ENCODE peak calls at places on chromosome 6, in ten cellular contexts. Y is H9, N is WERI-Rb-1, Q is HFF-Myc, I is Calu3, O is tibial artery, M is sigmoid colon, G is IMR-90, W is cardiac muscle cell, E is GM13976. H is an unnamed sample.

GRCh38 chr6:35327349-35328027 is 14.9 kb upstream of the PPARD start:
- DNase-seq in Y (peak), N (peak), Q (no peak), I (peak), O (no peak), M (no peak), G (peak), W (peak), E (peak), H (peak)

GRCh38 chr6:170286934-170287265 is 4.0 kb downstream of the DLL1 start:
- DNase-seq in Y (no peak), N (no peak), Q (no peak), I (no peak), O (no peak), M (no peak), G (no peak), W (no peak), E (no peak), H (no peak)

GRCh38 chr6:163994566-163994965 is 580.0 kb downstream of the QKI start:
- DNase-seq in Y (no peak), N (peak), Q (no peak), I (no peak), O (no peak), M (no peak), G (no peak), W (no peak), E (no peak), H (no peak)

GRCh38 chr6:138966870-138967269 is 21.2 kb downstream of the REPS1 start:
- DNase-seq in Y (no peak), N (no peak), Q (no peak), I (no peak), O (no peak), M (no peak), G (no peak), W (no peak), E (no peak), H (no peak)

GRCh38 chr6:158879180-158879579 is 60.0 kb upstream of the EZR start:
- DNase-seq in Y (peak), N (no peak), Q (no peak), I (no peak), O (no peak), M (no peak), G (no peak), W (no peak), E (no peak), H (no peak)

GRCh38 chr6:155187096-155187495 is 76.7 kb upstream of the CLDN20 start:
- DNase-seq in Y (no peak), N (no peak), Q (no peak), I (no peak), O (no peak), M (no peak), G (no peak), W (no peak), E (peak), H (no peak)

GRCh38 chr6:134352786-134353480 is 35.0 kb upstream of the SGK1 start:
- DNase-seq in Y (no peak), N (no peak), Q (no peak), I (no peak), O (no peak), M (no peak), G (peak), W (no peak), E (no peak), H (no peak)

GRCh38 chr6:17640477-17640917 is 40.4 kb downstream of the FAM8A1 start:
- DNase-seq in Y (no peak), N (no peak), Q (no peak), I (no peak), O (no peak), M (no peak), G (peak), W (no peak), E (no peak), H (no peak)

GRCh38 chr6:66533921-66534404 is 826.9 kb upstream of the EYS start:
- DNase-seq in Y (no peak), N (no peak), Q (no peak), I (no peak), O (no peak), M (no peak), G (no peak), W (no peak), E (no peak), H (no peak)

GRCh38 chr6:48249071-48249470 is 138.1 kb upstream of the PTCHD4 start:
- DNase-seq in Y (no peak), N (no peak), Q (no peak), I (no peak), O (no peak), M (no peak), G (no peak), W (no peak), E (no peak), H (no peak)

GRCh38 chr6:43976706-43977403 is 150.4 kb downstream of the MRPL14 start:
- DNase-seq in Y (no peak), N (no peak), Q (no peak), I (no peak), O (no peak), M (no peak), G (peak), W (no peak), E (no peak), H (no peak)

GRCh38 chr6:43979525-43979924 is 147.7 kb downstream of the MRPL14 start:
- DNase-seq in Y (no peak), N (peak), Q (no peak), I (no peak), O (no peak), M (no peak), G (no peak), W (no peak), E (no peak), H (no peak)

GRCh38 chr6:43980004-43980795 is 147.1 kb downstream of the MRPL14 start:
- DNase-seq in Y (peak), N (peak), Q (no peak), I (no peak), O (peak), M (peak), G (no peak), W (no peak), E (no peak), H (no peak)

GRCh38 chr6:43978473-43979360 is 148.5 kb downstream of the MRPL14 start:
- DNase-seq in Y (peak), N (peak), Q (no peak), I (no peak), O (peak), M (no peak), G (peak), W (no peak), E (no peak), H (no peak)

DNA sequence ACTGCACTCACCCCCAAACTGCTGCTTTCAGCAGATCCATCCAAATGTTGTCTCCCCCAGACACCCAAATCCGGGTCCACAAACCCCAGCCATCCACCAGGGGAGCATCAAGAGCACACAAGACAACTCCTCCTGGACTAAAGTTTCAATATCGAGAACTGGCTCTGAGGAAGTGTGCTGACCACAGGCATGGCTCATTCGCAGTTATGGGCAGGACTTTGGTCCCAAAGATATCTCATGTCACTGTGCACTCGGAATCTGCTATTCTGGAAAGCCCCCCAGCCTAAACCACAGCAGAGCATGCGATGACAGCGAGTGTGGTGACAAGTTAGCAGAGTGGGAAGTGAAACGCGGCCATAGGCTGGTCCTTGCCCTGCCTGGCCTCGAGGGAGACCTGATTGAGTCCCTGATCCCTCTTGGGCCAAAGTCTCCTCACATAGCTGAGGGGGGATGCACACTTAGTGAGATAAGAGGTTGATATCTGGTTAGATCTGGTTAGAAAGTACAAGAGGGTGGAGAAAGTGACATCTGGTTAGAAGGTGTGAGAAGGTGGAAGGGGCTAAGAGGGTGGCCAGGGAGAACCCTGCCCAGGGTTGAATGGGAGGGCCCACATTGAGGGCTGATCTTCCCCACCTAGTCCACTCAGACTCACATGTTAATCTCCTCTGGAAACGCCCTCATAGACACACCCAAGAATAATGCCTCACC is 149.7 kb downstream of the MRPL14 start:
- DNase-seq in Y (peak), N (peak), Q (no peak), I (no peak), O (no peak), M (no peak), G (no peak), W (no peak), E (peak), H (peak)
- TF ChIP-seq CTCF in Y (no peak), N (no peak), Q (no peak), I (no peak), O (no peak), M (no peak), G (peak), W (peak), E (peak), H (no peak)

DNA sequence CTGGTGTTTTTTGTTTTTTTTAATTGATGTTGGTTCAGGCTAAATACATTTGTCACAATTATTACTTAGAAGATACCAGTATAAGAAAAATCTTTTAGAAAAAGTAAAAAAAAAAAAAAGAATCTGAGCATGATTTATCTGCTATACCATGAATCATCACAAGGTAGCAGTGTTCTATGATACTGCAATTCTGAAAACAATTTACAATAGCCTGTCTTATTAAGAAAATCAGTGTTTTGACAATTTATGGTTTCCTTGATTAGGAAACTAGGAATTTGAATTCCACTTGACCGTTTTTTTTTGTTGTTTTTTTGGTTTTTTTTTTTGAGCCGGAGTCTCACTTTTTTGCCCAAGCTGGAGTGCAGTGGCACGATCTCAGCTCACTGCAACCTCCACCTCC is 9.3 kb upstream of the MAK start:
- DNase-seq in Y (no peak), N (no peak), Q (no peak), I (no peak), O (no peak), M (no peak), G (no peak), W (no peak), E (no peak), H (no peak)
- TF ChIP-seq CTCF in Y (peak), N (peak), Q (no peak), I (no peak), O (no peak), M (no peak), G (peak), W (peak), E (peak), H (no peak)

DNA sequence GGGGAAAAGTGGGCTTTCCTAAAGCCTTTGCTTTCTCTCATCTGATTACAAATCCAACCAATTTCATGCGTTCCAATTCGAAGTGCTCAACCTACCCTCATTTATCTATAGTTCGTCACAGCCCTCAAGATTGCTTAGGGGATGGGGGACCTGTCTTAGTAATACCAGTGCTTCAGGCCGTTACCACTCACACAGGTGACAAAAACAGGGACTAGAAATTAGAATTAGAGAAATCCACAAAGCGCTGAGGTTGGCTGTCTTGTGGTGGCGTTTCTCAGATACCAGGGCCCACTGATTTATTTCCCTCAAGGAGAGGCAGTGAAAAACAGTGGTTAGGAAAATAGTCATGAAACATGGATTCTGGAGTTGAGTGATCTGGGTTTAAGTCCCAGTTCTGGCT is 121.6 kb upstream of the SPACA1 start:
- DNase-seq in Y (no peak), N (no peak), Q (no peak), I (no peak), O (no peak), M (no peak), G (no peak), W (no peak), E (no peak), H (no peak)
- TF ChIP-seq CTCF in Y (no peak), N (no peak), Q (no peak), I (no peak), O (no peak), M (no peak), G (no peak), W (no peak), E (no peak), H (no peak)

GRCh38 chr6:131383421-131384411 is 189.3 kb upstream of the ARG1 start:
- DNase-seq in Y (peak), N (peak), Q (no peak), I (no peak), O (no peak), M (no peak), G (no peak), W (no peak), E (no peak), H (no peak)
- TF ChIP-seq CTCF in Y (no peak), N (no peak), Q (no peak), I (no peak), O (no peak), M (no peak), G (no peak), W (no peak), E (no peak), H (no peak)

DNA sequence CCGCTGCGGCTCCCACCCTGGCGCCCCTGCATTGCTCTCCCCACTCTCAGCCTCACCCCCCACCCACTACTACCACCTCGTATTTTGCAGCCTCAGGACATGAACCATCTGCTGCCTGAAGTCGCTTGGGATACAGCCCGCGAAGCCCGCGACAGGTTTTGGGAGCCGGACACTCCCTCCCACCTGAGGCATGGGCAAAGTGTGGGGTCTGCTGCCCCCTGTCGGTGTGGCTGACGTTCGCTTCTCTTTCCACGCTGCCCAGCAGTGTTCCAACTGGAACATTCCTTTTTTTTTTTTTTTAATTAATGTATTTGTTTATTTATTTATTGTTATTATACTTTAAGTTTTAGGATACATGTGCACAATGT is 15.3 kb upstream of the LPA start:
- DNase-seq in Y (peak), N (peak), Q (no peak), I (no peak), O (no peak), M (no peak), G (no peak), W (peak), E (no peak), H (no peak)
- TF ChIP-seq CTCF in Y (peak), N (peak), Q (peak), I (no peak), O (no peak), M (no peak), G (no peak), W (peak), E (no peak), H (no peak)

GRCh38 chr6:1062786-1063545 is 248.9 kb upstream of the FOXQ1 start:
- DNase-seq in Y (peak), N (peak), Q (no peak), I (no peak), O (no peak), M (no peak), G (peak), W (no peak), E (no peak), H (no peak)
- TF ChIP-seq CTCF in Y (peak), N (peak), Q (peak), I (no peak), O (no peak), M (no peak), G (no peak), W (no peak), E (peak), H (no peak)

GRCh38 chr6:137341721-137342195 is 122.6 kb upstream of the IFNGR1 start:
- DNase-seq in Y (peak), N (no peak), Q (peak), I (peak), O (no peak), M (no peak), G (no peak), W (no peak), E (peak), H (peak)
- TF ChIP-seq CTCF in Y (peak), N (peak), Q (peak), I (peak), O (no peak), M (no peak), G (peak), W (peak), E (peak), H (no peak)

H was measured in GM20000.